ENCODE peak calls at places on chromosomes 11 and 22, in six cellular contexts. One of them, this sample, is unnamed. For H3K9me3, the result is how much of the 10 kb centered on the place peaks cover.

GRCh38 chr11:8937159-8937558 is 4.4 kb upstream of the C11orf16 start:
- DNase-seq in tibial nerve: no peak
- DNase-seq in body of pancreas: no peak
- DNase-seq in spleen: no peak
- DNase-seq in uterus: no peak
- DNase-seq in stomach: no peak
- DNase-seq in this sample: no peak

GRCh38 chr11:9563196-9563730 is 10.2 kb upstream of the WEE1 start:
- DNase-seq in tibial nerve: no peak
- DNase-seq in body of pancreas: no peak
- DNase-seq in spleen: no peak
- DNase-seq in uterus: no peak
- DNase-seq in stomach: no peak
- DNase-seq in this sample: no peak

GRCh38 chr11:83063073-83063754 is 8.5 kb downstream of the RAB30 start:
- DNase-seq in tibial nerve: no peak
- DNase-seq in body of pancreas: no peak
- DNase-seq in spleen: no peak
- DNase-seq in uterus: no peak
- DNase-seq in stomach: no peak
- DNase-seq in this sample: peak

GRCh38 chr22:44305888-44306287 is 6.9 kb downstream of the SHISAL1 start:
- DNase-seq in tibial nerve: no peak
- DNase-seq in body of pancreas: no peak
- DNase-seq in spleen: no peak
- DNase-seq in uterus: peak
- DNase-seq in stomach: no peak
- DNase-seq in this sample: no peak

GRCh38 chr11:108313444-108313843 is 90.6 kb downstream of the ATM start:
- DNase-seq in tibial nerve: no peak
- DNase-seq in body of pancreas: no peak
- DNase-seq in spleen: no peak
- DNase-seq in uterus: no peak
- DNase-seq in stomach: no peak
- DNase-seq in this sample: no peak

GRCh38 chr22:37030560-37031281 is 11.2 kb downstream of the MPST start:
- DNase-seq in tibial nerve: no peak
- DNase-seq in body of pancreas: no peak
- DNase-seq in spleen: no peak
- DNase-seq in uterus: no peak
- DNase-seq in stomach: no peak
- DNase-seq in this sample: no peak

GRCh38 chr22:28111501-28111900 is 192.4 kb upstream of the PITPNB start:
- DNase-seq in tibial nerve: no peak
- DNase-seq in body of pancreas: no peak
- DNase-seq in spleen: no peak
- DNase-seq in uterus: no peak
- DNase-seq in stomach: no peak
- DNase-seq in this sample: no peak

GRCh38 chr22:50444663-50445062 is 30.2 kb downstream of the SBF1 start:
- DNase-seq in tibial nerve: no peak
- DNase-seq in body of pancreas: no peak
- DNase-seq in spleen: no peak
- DNase-seq in uterus: no peak
- DNase-seq in stomach: peak
- DNase-seq in this sample: peak

GRCh38 chr11:39374963-39375698 is 2084.3 kb downstream of the LRRC4C start:
- DNase-seq in tibial nerve: no peak
- DNase-seq in body of pancreas: no peak
- DNase-seq in spleen: no peak
- DNase-seq in uterus: no peak
- DNase-seq in stomach: no peak
- DNase-seq in this sample: peak

GRCh38 chr11:31327417-31327816 is 42.1 kb downstream of the DCDC1 start:
- DNase-seq in tibial nerve: no peak
- DNase-seq in body of pancreas: no peak
- DNase-seq in spleen: no peak
- DNase-seq in uterus: no peak
- DNase-seq in stomach: no peak
- DNase-seq in this sample: no peak

GRCh38 chr11:75101424-75102128 is 4.9 kb upstream of the OR2AT4 start:
- DNase-seq in tibial nerve: no peak
- DNase-seq in body of pancreas: no peak
- DNase-seq in spleen: no peak
- DNase-seq in uterus: no peak
- DNase-seq in stomach: no peak
- DNase-seq in this sample: no peak

GRCh38 chr11:70569173-70569890 is 171.0 kb downstream of the CTTN start:
- DNase-seq in tibial nerve: no peak
- DNase-seq in body of pancreas: no peak
- DNase-seq in spleen: peak
- DNase-seq in uterus: no peak
- DNase-seq in stomach: no peak
- DNase-seq in this sample: no peak

GRCh38 chr11:94909371-94909820 is 64.0 kb downstream of the CWC15 start:
- DNase-seq in tibial nerve: no peak
- DNase-seq in body of pancreas: no peak
- DNase-seq in spleen: no peak
- DNase-seq in uterus: no peak
- DNase-seq in stomach: no peak
- DNase-seq in this sample: peak

GRCh38 chr11:116582621-116583020 is 190.2 kb downstream of the BUD13 start:
- DNase-seq in tibial nerve: no peak
- DNase-seq in body of pancreas: no peak
- DNase-seq in spleen: no peak
- DNase-seq in uterus: no peak
- DNase-seq in stomach: no peak
- DNase-seq in this sample: no peak

GRCh38 chr11:64372802-64373597 is 14.0 kb downstream of the RPS6KA4 start:
- DNase-seq in tibial nerve: no peak
- DNase-seq in body of pancreas: no peak
- DNase-seq in spleen: no peak
- DNase-seq in uterus: no peak
- DNase-seq in stomach: no peak
- DNase-seq in this sample: no peak

GRCh38 chr11:58061813-58062212 is 31.1 kb downstream of the OR6Q1 start:
- DNase-seq in tibial nerve: no peak
- DNase-seq in body of pancreas: no peak
- DNase-seq in spleen: no peak
- DNase-seq in uterus: no peak
- DNase-seq in stomach: no peak
- DNase-seq in this sample: peak

GRCh38 chr11:8286886-8287285 is 23.2 kb upstream of the LMO1 start:
- DNase-seq in tibial nerve: no peak
- DNase-seq in body of pancreas: peak
- DNase-seq in spleen: peak
- DNase-seq in uterus: no peak
- DNase-seq in stomach: no peak
- DNase-seq in this sample: no peak

GRCh38 chr11:19472679-19473078 is 231.9 kb upstream of the E2F8 start:
- DNase-seq in tibial nerve: no peak
- DNase-seq in body of pancreas: no peak
- DNase-seq in spleen: no peak
- DNase-seq in uterus: no peak
- DNase-seq in stomach: no peak
- DNase-seq in this sample: no peak

GRCh38 chr22:32407936-32408335 is 4.1 kb downstream of the RTCB start:
- DNase-seq in tibial nerve: no peak
- DNase-seq in body of pancreas: no peak
- DNase-seq in spleen: no peak
- DNase-seq in uterus: no peak
- DNase-seq in stomach: no peak
- DNase-seq in this sample: no peak

GRCh38 chr11:130246270-130246669 is 68.4 kb downstream of the ZBTB44 start:
- DNase-seq in tibial nerve: no peak
- DNase-seq in body of pancreas: no peak
- DNase-seq in spleen: no peak
- DNase-seq in uterus: no peak
- DNase-seq in stomach: no peak
- DNase-seq in this sample: no peak

GRCh38 chr11:130244851-130245250 is 69.9 kb downstream of the ZBTB44 start:
- DNase-seq in tibial nerve: no peak
- DNase-seq in body of pancreas: no peak
- DNase-seq in spleen: no peak
- DNase-seq in uterus: no peak
- DNase-seq in stomach: no peak
- DNase-seq in this sample: no peak

GRCh38 chr11:130246719-130247118 is 68.0 kb downstream of the ZBTB44 start:
- DNase-seq in tibial nerve: no peak
- DNase-seq in body of pancreas: no peak
- DNase-seq in spleen: no peak
- DNase-seq in uterus: no peak
- DNase-seq in stomach: no peak
- DNase-seq in this sample: peak

GRCh38 chr11:130247289-130247688 is 67.4 kb downstream of the ZBTB44 start:
- DNase-seq in tibial nerve: no peak
- DNase-seq in body of pancreas: no peak
- DNase-seq in spleen: no peak
- DNase-seq in uterus: no peak
- DNase-seq in stomach: no peak
- DNase-seq in this sample: no peak

GRCh38 chr11:130249371-130249770 is 65.3 kb downstream of the ZBTB44 start:
- DNase-seq in tibial nerve: no peak
- DNase-seq in body of pancreas: no peak
- DNase-seq in spleen: no peak
- DNase-seq in uterus: no peak
- DNase-seq in stomach: no peak
- DNase-seq in this sample: no peak
- H3K9me3 ChIP-seq in tibial nerve: under half
- H3K9me3 ChIP-seq in body of pancreas: under half
- H3K9me3 ChIP-seq in spleen: under half
- H3K9me3 ChIP-seq in uterus: under half
- H3K9me3 ChIP-seq in stomach: under half
- H3K9me3 ChIP-seq in this sample: under half

DNA sequence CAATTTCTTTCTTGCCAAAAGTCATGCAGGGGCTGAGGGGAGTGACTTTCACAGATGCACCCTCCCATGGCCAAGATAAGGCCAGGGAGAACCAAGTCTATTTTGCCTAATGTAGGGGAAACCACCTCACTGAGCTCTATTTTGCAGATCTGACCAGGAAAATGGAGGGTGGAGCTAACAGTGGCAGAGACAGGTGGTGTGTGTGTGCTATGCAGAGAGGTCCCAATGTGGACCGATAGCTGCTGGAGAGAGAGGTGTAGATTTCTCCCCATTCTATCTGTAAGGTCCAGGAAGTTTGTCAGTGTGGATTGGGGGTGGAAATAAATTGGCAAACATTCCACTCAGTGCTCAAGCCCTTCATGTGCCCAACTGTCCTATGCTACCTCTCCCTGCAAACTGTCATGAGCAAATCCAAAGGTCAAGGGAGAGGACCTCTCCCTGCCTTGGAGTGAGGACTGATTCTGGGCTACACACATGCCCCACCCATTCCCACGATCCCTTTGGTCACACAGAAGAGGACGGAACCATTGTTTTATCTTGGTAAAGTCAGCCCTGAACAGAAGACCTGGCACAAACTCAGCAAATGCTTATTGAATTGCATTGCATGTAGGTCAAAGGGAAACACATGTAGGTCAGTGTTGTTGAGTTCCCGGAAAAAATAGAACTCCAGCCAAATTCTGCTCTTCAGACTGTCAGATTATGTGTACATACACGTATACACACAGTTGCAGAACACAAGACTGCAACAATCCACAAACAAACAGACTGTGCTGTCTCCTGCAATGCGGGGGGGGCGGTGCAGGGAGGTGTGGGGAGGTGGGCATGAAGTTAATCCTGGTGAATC is 65.9 kb downstream of the C11orf58 start:
- DNase-seq in tibial nerve: no peak
- DNase-seq in body of pancreas: no peak
- DNase-seq in spleen: peak
- DNase-seq in uterus: no peak
- DNase-seq in stomach: peak
- DNase-seq in this sample: no peak
- TF ChIP-seq POLR2A in tibial nerve: no peak
- TF ChIP-seq POLR2A in body of pancreas: no peak
- TF ChIP-seq POLR2A in spleen: no peak
- TF ChIP-seq POLR2A in uterus: no peak
- TF ChIP-seq POLR2A in stomach: no peak
- TF ChIP-seq POLR2A in this sample: no peak

DNA sequence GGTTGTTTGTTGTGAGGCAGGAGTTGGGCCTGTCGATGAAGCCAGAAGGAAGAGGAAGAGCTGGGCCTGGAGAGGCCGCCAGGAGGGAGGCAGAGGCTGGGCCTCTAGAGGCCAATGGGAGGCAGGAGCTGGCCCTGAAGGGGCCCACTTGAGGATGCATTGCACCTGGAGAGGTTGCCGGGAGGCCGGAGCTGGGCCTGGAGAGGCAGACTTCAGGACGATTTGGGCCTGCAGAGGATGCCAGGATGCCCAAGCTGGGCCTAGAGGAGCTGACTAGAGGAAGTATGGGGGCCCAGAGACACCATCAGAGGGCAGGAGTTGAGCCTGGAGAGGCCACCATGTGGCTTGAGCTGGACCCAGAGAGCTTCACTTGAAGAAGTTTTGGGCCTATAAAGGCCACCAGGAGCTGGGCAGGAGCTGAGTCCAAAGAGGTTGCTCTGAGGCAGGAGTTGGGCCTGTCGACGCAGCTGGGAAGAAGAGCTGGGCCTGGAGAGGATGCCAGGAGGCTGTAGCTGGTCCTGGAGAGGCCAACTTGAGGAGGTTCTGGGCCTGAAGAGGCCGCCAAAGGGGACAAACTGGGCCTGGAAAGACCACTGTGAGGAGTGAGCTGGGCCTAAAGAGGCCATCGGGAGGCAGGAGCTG is 39.0 kb downstream of the OR4C45 start:
- DNase-seq in tibial nerve: no peak
- DNase-seq in body of pancreas: no peak
- DNase-seq in spleen: no peak
- DNase-seq in uterus: no peak
- DNase-seq in stomach: no peak
- DNase-seq in this sample: no peak
- H3K9me3 ChIP-seq in tibial nerve: under half
- H3K9me3 ChIP-seq in body of pancreas: under half
- H3K9me3 ChIP-seq in spleen: half or more
- H3K9me3 ChIP-seq in uterus: under half
- H3K9me3 ChIP-seq in stomach: half or more
- H3K9me3 ChIP-seq in this sample: under half

GRCh38 chr11:60168306-60168705 is 14.6 kb downstream of the MS4A6A start:
- DNase-seq in tibial nerve: no peak
- DNase-seq in body of pancreas: no peak
- DNase-seq in spleen: no peak
- DNase-seq in uterus: no peak
- DNase-seq in stomach: no peak
- DNase-seq in this sample: no peak

GRCh38 chr11:60165538-60165937 is 17.3 kb downstream of the MS4A6A start:
- DNase-seq in tibial nerve: no peak
- DNase-seq in body of pancreas: no peak
- DNase-seq in spleen: no peak
- DNase-seq in uterus: no peak
- DNase-seq in stomach: no peak
- DNase-seq in this sample: no peak

GRCh38 chr11:60169264-60169915 is 13.5 kb downstream of the MS4A6A start:
- DNase-seq in tibial nerve: no peak
- DNase-seq in body of pancreas: peak
- DNase-seq in spleen: no peak
- DNase-seq in uterus: no peak
- DNase-seq in stomach: peak
- DNase-seq in this sample: no peak

GRCh38 chr11:60164550-60165075 is 18.3 kb downstream of the MS4A6A start:
- DNase-seq in tibial nerve: no peak
- DNase-seq in body of pancreas: no peak
- DNase-seq in spleen: no peak
- DNase-seq in uterus: no peak
- DNase-seq in stomach: no peak
- DNase-seq in this sample: no peak

GRCh38 chr11:60165946-60166345 is 16.9 kb downstream of the MS4A6A start:
- DNase-seq in tibial nerve: no peak
- DNase-seq in body of pancreas: no peak
- DNase-seq in spleen: no peak
- DNase-seq in uterus: no peak
- DNase-seq in stomach: no peak
- DNase-seq in this sample: no peak
- TF ChIP-seq POLR2A in tibial nerve: no peak
- TF ChIP-seq POLR2A in body of pancreas: no peak
- TF ChIP-seq POLR2A in spleen: no peak
- TF ChIP-seq POLR2A in uterus: no peak
- TF ChIP-seq POLR2A in stomach: no peak
- TF ChIP-seq POLR2A in this sample: no peak